ENCODE peak calls at places on chromosome 17, in six cellular contexts. D, O, B, X, S and F are unnamed samples.

GRCh38 chr17:16371742-16372141 is 9.1 kb upstream of the UBB start:
- DNase-seq in D (peak; percentile 59), O (no peak), B (no peak), X (no peak), S (peak; percentile 62), F (peak; percentile 93)

GRCh38 chr17:74776990-74777389 is 845 bp upstream of the NAT9 start:
- DNase-seq in D (no peak), O (no peak), B (no peak), X (no peak), S (no peak), F (no peak)

GRCh38 chr17:81920612-81921530 is 2.9 kb upstream of the SIRT7 start:
- DNase-seq in D (no peak), O (no peak), B (peak; percentile 58), X (no peak), S (no peak), F (no peak)

GRCh38 chr17:42608692-42609181 is 437 bp downstream of the RETREG3 start:
- DNase-seq in D (no peak), O (no peak), B (peak; percentile 18), X (no peak), S (peak; percentile 19), F (no peak)

GRCh38 chr17:29546085-29546484 is 20.8 kb downstream of the ABHD15 start:
- DNase-seq in D (no peak), O (no peak), B (no peak), X (no peak), S (no peak), F (no peak)

GRCh38 chr17:7858487-7858832 is 657 bp downstream of the CYB5D1 start:
- DNase-seq in D (peak; percentile 39), O (no peak), B (peak; percentile 51), X (peak; percentile 73), S (no peak), F (peak; percentile 29)

GRCh38 chr17:1362964-1363363 is 37.1 kb downstream of the YWHAE start:
- DNase-seq in D (no peak), O (no peak), B (no peak), X (no peak), S (no peak), F (no peak)

GRCh38 chr17:46063239-46063638 is 64.2 kb downstream of the STH start:
- DNase-seq in D (peak; percentile 83), O (no peak), B (no peak), X (no peak), S (peak; percentile 86), F (peak; percentile 86)